ENCODE peak calls at places on chromosomes 12 and 14, in eight cellular contexts. V is ovary, G is H9, I is transverse colon, A is upper lobe of right lung, N is H1, J is cardiac muscle cell, M is heart left ventricle. X is an unnamed sample. For H3K9me3 and H3K4me1, the result is how much of the 10 kb centered on the place peaks cover.

GRCh38 chr14:71932229-71932951 is at the start of gene RGS6:
- DNase-seq in V (no peak), G (peak), I (peak), A (peak), N (peak), J (peak), M (peak), X (no peak)

GRCh38 chr14:72666610-72667009 is 227.3 kb downstream of the DPF3 start:
- DNase-seq in V (no peak), G (no peak), I (no peak), A (no peak), N (no peak), J (no peak), M (no peak), X (no peak)

GRCh38 chr12:111404362-111405148 is 1.2 kb upstream of the SH2B3 start:
- DNase-seq in V (no peak), G (peak), I (no peak), A (no peak), N (no peak), J (no peak), M (no peak), X (no peak)

GRCh38 chr12:53659011-53659551 is 16.8 kb downstream of the ATP5MC2 start:
- DNase-seq in V (no peak), G (no peak), I (peak), A (no peak), N (no peak), J (no peak), M (peak), X (peak)

GRCh38 chr12:6821674-6822433 is at the start of gene GPR162:
- DNase-seq in V (peak), G (peak), I (peak), A (no peak), N (no peak), J (peak), M (peak), X (peak)

GRCh38 chr14:30621354-30621953 is 665 bp upstream of the SCFD1 start:
- DNase-seq in V (no peak), G (peak), I (peak), A (no peak), N (no peak), J (peak), M (no peak), X (peak)

GRCh38 chr12:57765698-57766463 is 997 bp downstream of the CYP27B1 start:
- DNase-seq in V (no peak), G (peak), I (no peak), A (no peak), N (no peak), J (no peak), M (no peak), X (no peak)

GRCh38 chr12:43805149-43805856 is 814 bp downstream of the TWF1 start:
- DNase-seq in V (no peak), G (no peak), I (no peak), A (no peak), N (no peak), J (peak), M (no peak), X (no peak)

GRCh38 chr12:946212-946611 is 3.3 kb downstream of the RAD52 start:
- DNase-seq in V (no peak), G (no peak), I (no peak), A (no peak), N (no peak), J (no peak), M (no peak), X (no peak)

GRCh38 chr12:14771651-14772137 is 31.6 kb downstream of the WBP11 start:
- DNase-seq in V (no peak), G (peak), I (no peak), A (no peak), N (no peak), J (no peak), M (no peak), X (no peak)

GRCh38 chr12:23694920-23695319 is 254.6 kb downstream of the SOX5 start:
- DNase-seq in V (no peak), G (no peak), I (no peak), A (no peak), N (no peak), J (no peak), M (no peak), X (no peak)

GRCh38 chr12:102687523-102687922 is 207.2 kb upstream of the IGF1 start:
- DNase-seq in V (no peak), G (no peak), I (no peak), A (no peak), N (no peak), J (no peak), M (no peak), X (no peak)

GRCh38 chr12:45290218-45290609 is 74.3 kb downstream of the ANO6 start:
- DNase-seq in V (no peak), G (no peak), I (no peak), A (no peak), N (no peak), J (no peak), M (no peak), X (no peak)

GRCh38 chr12:6849976-6850560 is 1.0 kb downstream of the CDCA3 start:
- DNase-seq in V (no peak), G (no peak), I (peak), A (no peak), N (no peak), J (no peak), M (no peak), X (peak)

GRCh38 chr12:3213171-3213570 is 136.0 kb downstream of the TSPAN9 start:
- DNase-seq in V (no peak), G (no peak), I (no peak), A (no peak), N (no peak), J (peak), M (peak), X (no peak)

GRCh38 chr12:33277386-33277785 is 162.2 kb downstream of the SYT10 start:
- DNase-seq in V (no peak), G (no peak), I (no peak), A (no peak), N (no peak), J (no peak), M (no peak), X (no peak)
- H3K9me3 ChIP-seq in V (under half), G (under half), I (under half), A (under half), N (under half), J (under half), M (under half), X (under half)

DNA sequence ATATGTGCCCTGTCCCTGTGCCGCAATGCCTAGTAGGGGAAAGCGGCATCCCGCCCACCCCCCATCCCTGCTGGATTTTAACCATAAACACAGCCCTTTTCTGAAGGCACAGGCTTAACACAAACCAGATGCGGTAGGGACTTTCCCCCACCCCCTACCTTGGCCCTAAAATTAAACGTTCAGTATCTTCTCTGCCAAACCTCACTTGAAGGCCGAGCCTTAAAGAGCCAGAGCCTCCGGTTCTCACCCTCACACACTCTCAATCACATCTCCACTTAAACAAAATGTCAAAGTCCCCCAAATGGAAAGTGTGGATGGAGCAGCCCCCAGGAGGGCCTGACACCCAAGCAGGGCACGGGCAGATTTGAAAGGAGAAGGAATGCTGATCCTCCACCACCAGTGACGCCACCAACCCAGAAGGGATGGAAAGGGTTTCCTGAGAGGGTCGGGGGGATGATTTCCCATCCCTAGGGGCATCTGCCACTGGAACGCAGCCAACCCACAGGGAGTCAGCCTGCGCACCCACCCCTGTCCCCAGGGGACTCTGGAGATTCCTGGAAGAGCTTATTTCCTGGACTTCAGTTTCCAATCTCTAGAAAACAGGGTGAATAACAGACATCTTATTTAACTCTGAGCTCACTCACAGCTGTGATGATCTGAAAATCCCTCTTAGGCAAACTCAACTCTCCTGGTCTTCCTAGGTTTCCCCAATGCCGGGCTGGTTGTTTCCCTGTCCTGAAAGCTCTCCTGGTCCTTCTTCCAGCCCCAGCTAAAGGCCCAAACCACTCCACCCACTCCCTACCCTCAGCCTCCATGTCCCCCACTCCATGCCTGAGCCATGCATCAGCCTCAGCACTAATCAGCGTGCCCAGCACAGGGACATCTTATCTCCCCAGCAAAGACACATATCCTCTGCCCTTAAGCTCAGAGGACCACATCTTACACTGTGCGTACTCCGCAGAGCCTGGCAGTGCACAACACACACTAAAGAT is 26.3 kb downstream of the ACTN1 start:
- DNase-seq in V (peak), G (no peak), I (no peak), A (no peak), N (no peak), J (peak), M (peak), X (no peak)
- H3K4me1 ChIP-seq in V (under half), G (under half), I (half or more), A (half or more), N (under half), J (under half), M (under half), X (half or more)

DNA sequence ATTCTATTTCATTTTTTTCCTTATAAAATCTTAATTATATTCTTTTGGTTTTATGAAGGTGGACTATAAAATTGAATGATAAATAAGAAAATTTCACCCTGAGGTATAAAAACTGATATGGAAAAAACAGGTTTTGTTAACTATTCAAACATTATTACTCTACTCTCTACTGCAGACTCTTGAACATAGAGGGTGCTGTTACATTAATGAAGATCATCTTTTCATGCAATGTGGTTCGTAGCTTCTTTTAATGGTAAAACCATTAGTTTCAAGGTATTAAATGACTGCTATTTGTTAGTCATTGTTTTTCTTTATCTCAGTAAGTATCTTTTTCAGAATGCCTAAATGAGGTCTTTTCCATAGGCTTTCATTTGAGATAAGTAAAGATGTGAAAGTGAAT is 510.4 kb downstream of the SLC16A7 start:
- DNase-seq in V (no peak), G (no peak), I (no peak), A (no peak), N (no peak), J (no peak), M (no peak), X (no peak)
- TF ChIP-seq CTCF in V (no peak), G (peak), I (no peak), A (no peak), N (no peak), J (peak), M (no peak), X (no peak)

GRCh38 chr12:34403706-34404376 is 381.5 kb downstream of the ALG10 start:
- DNase-seq in V (peak), G (peak), I (peak), A (peak), N (no peak), J (no peak), M (peak), X (no peak)

GRCh38 chr12:34400986-34401658 is 378.8 kb downstream of the ALG10 start:
- DNase-seq in V (peak), G (peak), I (peak), A (peak), N (no peak), J (no peak), M (peak), X (no peak)

GRCh38 chr12:34402899-34403705 is 380.8 kb downstream of the ALG10 start:
- DNase-seq in V (peak), G (peak), I (peak), A (peak), N (no peak), J (no peak), M (peak), X (no peak)

GRCh38 chr12:34401659-34402227 is 379.4 kb downstream of the ALG10 start:
- DNase-seq in V (no peak), G (no peak), I (no peak), A (peak), N (no peak), J (no peak), M (peak), X (peak)

DNA sequence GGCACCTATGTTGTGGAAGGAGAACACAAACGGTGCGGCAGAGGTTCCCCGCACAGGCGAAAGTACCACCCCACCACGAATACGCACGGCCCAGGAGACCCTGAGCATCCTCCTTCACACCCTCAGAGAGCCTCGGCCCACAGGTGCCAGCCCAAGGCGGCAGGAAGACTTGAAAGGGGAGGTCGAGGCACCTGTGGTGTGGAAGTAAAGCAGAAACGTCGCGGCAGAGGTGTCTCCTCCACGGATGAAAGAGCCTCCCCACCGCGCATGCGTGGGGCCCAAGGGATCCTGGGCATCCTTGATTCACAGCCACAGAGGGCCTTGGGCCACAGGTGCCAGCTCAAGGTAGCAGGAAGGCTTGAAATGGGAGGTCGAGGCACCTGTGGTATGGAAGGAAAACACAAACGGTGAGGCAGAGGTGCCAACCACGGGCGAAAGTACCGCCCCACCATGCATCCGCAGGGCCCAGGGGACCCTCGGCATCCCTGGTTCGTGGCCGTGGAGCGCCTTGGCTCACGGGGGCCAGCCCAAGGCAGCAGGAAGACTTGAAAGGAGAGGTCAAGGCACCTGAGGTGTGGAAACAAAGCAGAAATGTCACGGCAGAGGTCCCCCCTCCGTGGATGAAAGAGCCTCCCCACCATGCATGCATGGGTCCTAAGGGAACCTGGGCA is 380.1 kb downstream of the ALG10 start:
- DNase-seq in V (peak), G (peak), I (peak), A (peak), N (no peak), J (no peak), M (peak), X (peak)
- H3K9me3 ChIP-seq in V (under half), G (half or more), I (half or more), A (under half), N (half or more), J (under half), M (under half), X (half or more)

GRCh38 chr14:77004711-77005460 is 23.6 kb downstream of the IRF2BPL start:
- DNase-seq in V (no peak), G (no peak), I (no peak), A (no peak), N (no peak), J (no peak), M (peak), X (no peak)

GRCh38 chr14:77002889-77003288 is 25.6 kb downstream of the IRF2BPL start:
- DNase-seq in V (no peak), G (no peak), I (no peak), A (no peak), N (no peak), J (no peak), M (no peak), X (no peak)

GRCh38 chr14:77002335-77002734 is 26.2 kb downstream of the IRF2BPL start:
- DNase-seq in V (no peak), G (no peak), I (no peak), A (no peak), N (no peak), J (no peak), M (no peak), X (no peak)

GRCh38 chr14:77005559-77005958 is 22.9 kb downstream of the IRF2BPL start:
- DNase-seq in V (no peak), G (no peak), I (no peak), A (no peak), N (no peak), J (no peak), M (no peak), X (no peak)

GRCh38 chr14:77003960-77004710 is 24.4 kb downstream of the IRF2BPL start:
- DNase-seq in V (no peak), G (no peak), I (no peak), A (no peak), N (no peak), J (no peak), M (peak), X (no peak)
- H3K4me1 ChIP-seq in V (under half), G (under half), I (under half), A (under half), N (under half), J (under half), M (under half), X (under half)

X was measured in mucosa of descending colon.